ENCODE peak calls at places on chromosomes 2 and 18, in five cellular contexts. Z, O, S, K and Q are unnamed samples.
A peak's percentile ranks its signal among the peaks of the same experiment; 100 is the strongest.

GRCh38 chr2:214574077-214574775 is 163.4 kb downstream of the VWC2L start:
- DNase-seq in Z (no peak), S (no peak), K (no peak), O (no peak), Q (no peak)

GRCh38 chr2:195694553-195694952 is 37.5 kb downstream of the SLC39A10 start:
- DNase-seq in K (no peak), Z (peak; percentile 82), O (no peak), S (no peak), Q (no peak)

GRCh38 chr2:8673381-8673780 is 8.5 kb upstream of the ID2 start:
- DNase-seq in S (no peak), O (no peak), Z (no peak), K (no peak), Q (no peak)

GRCh38 chr2:121472465-121472993 is 58.2 kb upstream of the RNU4ATAC start:
- DNase-seq in S (no peak), K (no peak), Z (no peak), O (no peak), Q (no peak)

GRCh38 chr2:69773201-69773600 is 31.3 kb downstream of the ANXA4 start:
- DNase-seq in S (no peak), O (peak; percentile 43), K (peak; percentile 47), Z (no peak), Q (no peak)

GRCh38 chr2:98372579-98372978 is 26.3 kb downstream of the CNGA3 start:
- DNase-seq in K (no peak), Z (no peak), O (no peak), S (no peak), Q (no peak)

GRCh38 chr2:216499641-216500218 is 1.1 kb downstream of the RPL37A start:
- DNase-seq in K (no peak), Z (no peak), O (no peak), S (no peak), Q (no peak)

GRCh38 chr2:120763931-120764330 is 28.3 kb downstream of the GLI2 start:
- DNase-seq in O (no peak), Z (no peak), K (no peak), S (no peak), Q (no peak)

GRCh38 chr2:7026740-7027139 is 109.5 kb downstream of the RNF144A start:
- DNase-seq in Z (no peak), K (peak; percentile 47), S (no peak), O (peak; percentile 65), Q (no peak)

GRCh38 chr2:215950009-215950408 is 63.3 kb downstream of the MREG start:
- DNase-seq in Z (no peak), O (peak; percentile 70), S (no peak), K (peak; percentile 68), Q (no peak)

GRCh38 chr2:17162721-17163120 is 355.5 kb downstream of the RAD51AP2 start:
- DNase-seq in O (peak; percentile 32), K (no peak), Z (no peak), S (no peak), Q (no peak)

GRCh38 chr2:200588076-200588678 is 2.4 kb downstream of the AOX1 start:
- DNase-seq in O (no peak), S (no peak), K (no peak), Z (no peak), Q (no peak)

GRCh38 chr2:20144861-20145260 is 80.1 kb downstream of the SDC1 start:
- DNase-seq in S (no peak), O (no peak), Z (no peak), K (no peak), Q (no peak)

GRCh38 chr2:226726546-226726945 is 73.1 kb downstream of the IRS1 start:
- DNase-seq in S (no peak), K (no peak), Z (no peak), O (no peak), Q (no peak)

GRCh38 chr2:141029424-141030078 is 1101.3 kb downstream of the LRP1B start:
- DNase-seq in K (no peak), S (no peak), Z (no peak), O (no peak), Q (no peak)

GRCh38 chr18:31596081-31596872 is 4.6 kb downstream of the TTR start:
- DNase-seq in K (no peak), Z (no peak), S (no peak), O (peak; percentile 35), Q (no peak)

GRCh38 chr2:7795358-7796199 is 878.4 kb downstream of the RNF144A start:
- DNase-seq in S (no peak), O (peak; percentile 41), K (no peak), Z (peak; percentile 24), Q (no peak)

GRCh38 chr2:2273421-2273820 is 57.7 kb downstream of the MYT1L start:
- DNase-seq in S (no peak), Z (no peak), K (no peak), O (no peak), Q (no peak)

GRCh38 chr2:152406119-152406835 is 71.3 kb downstream of the FMNL2 start:
- DNase-seq in K (no peak), O (no peak), Z (no peak), S (no peak), Q (no peak)

GRCh38 chr2:205610437-205610836 is 71.9 kb upstream of the NRP2 start:
- DNase-seq in Z (no peak), S (no peak), K (no peak), O (no peak), Q (no peak)

GRCh38 chr2:124908411-124908810 is 883.3 kb downstream of the CNTNAP5 start:
- DNase-seq in K (no peak), S (no peak), Z (no peak), O (peak; percentile 39), Q (no peak)

GRCh38 chr2:69057660-69058059 is 44.7 kb downstream of the ANTXR1 start:
- DNase-seq in O (peak; percentile 79), Z (no peak), K (no peak), S (no peak), Q (no peak)

GRCh38 chr18:79788096-79789085 is 9.3 kb upstream of the KCNG2 start:
- DNase-seq in Z (no peak), K (no peak), O (no peak), S (no peak), Q (no peak)

GRCh38 chr2:131584380-131584779 is 56.7 kb downstream of the CCDC74A start:
- DNase-seq in S (no peak), K (no peak), Z (no peak), O (no peak), Q (no peak)

GRCh38 chr18:46073474-46074331 is 1.6 kb upstream of the PSTPIP2 start:
- DNase-seq in Z (peak; percentile 20), S (no peak), O (peak; percentile 74), K (peak; percentile 79), Q (peak; percentile 64)

GRCh38 chr2:67243919-67244318 is 153.2 kb upstream of the ETAA1 start:
- DNase-seq in S (no peak), O (no peak), Z (no peak), K (no peak), Q (no peak)

GRCh38 chr2:202193305-202193704 is 45.1 kb downstream of the SUMO1 start:
- DNase-seq in O (no peak), K (no peak), S (no peak), Z (no peak), Q (no peak)

GRCh38 chr2:99957724-99958123 is 184.7 kb downstream of the AFF3 start:
- DNase-seq in O (peak; percentile 43), Z (no peak), K (no peak), S (no peak), Q (no peak)

GRCh38 chr2:239394346-239394945 is 6.4 kb downstream of the HDAC4 start:
- DNase-seq in Z (no peak), O (no peak), K (no peak), S (no peak), Q (no peak)

GRCh38 chr2:34892766-34893165 is 1293.7 kb upstream of the FAM98A start:
- DNase-seq in Z (no peak), K (no peak), S (no peak), O (no peak), Q (no peak)

GRCh38 chr2:216636570-216637450 is 3.6 kb downstream of the IGFBP2 start:
- DNase-seq in O (peak; percentile 62), S (no peak), Z (peak; percentile 36), K (peak; percentile 54), Q (no peak)

GRCh38 chr2:52416340-52416739 is 1351.3 kb upstream of the CHAC2 start:
- DNase-seq in Z (no peak), S (no peak), K (no peak), O (peak; percentile 12), Q (no peak)

GRCh38 chr2:191854385-191855372 is 7.8 kb upstream of the CAVIN2 start:
- DNase-seq in O (peak; percentile 27), S (no peak), Z (no peak), K (peak; percentile 73), Q (no peak)

GRCh38 chr2:64404743-64405142 is 49.2 kb upstream of the LGALSL start:
- DNase-seq in S (no peak), O (no peak), K (peak; percentile 76), Z (no peak), Q (no peak)

GRCh38 chr2:50613161-50613560 is 418.8 kb downstream of the NRXN1 start:
- DNase-seq in S (no peak), K (no peak), Z (no peak), O (peak; percentile 60), Q (no peak)

GRCh38 chr2:238483656-238484055 is 56.9 kb downstream of the ASB1 start:
- DNase-seq in S (no peak), O (no peak), Z (no peak), K (no peak), Q (no peak)